ENCODE peak calls at places on chromosomes 7 and 10, in five cellular contexts. O, T, Q, Z and M are unnamed samples.
A peak's percentile ranks its signal among the peaks of the same experiment; 100 is the strongest.

GRCh38 chr7:1144269-1144771 is 15.7 kb downstream of the ZFAND2A start:
- DNase-seq in O (no peak), T (no peak), Q (no peak), Z (no peak), M (no peak)

GRCh38 chr10:115118346-115118745 is 25.2 kb downstream of the ATRNL1 start:
- DNase-seq in O (no peak), T (no peak), Q (no peak), Z (no peak), M (no peak)

GRCh38 chr7:150580995-150581394 is 13.8 kb downstream of the GIMAP4 start:
- DNase-seq in O (no peak), T (no peak), Q (no peak), Z (no peak), M (no peak)

GRCh38 chr10:89202033-89202425 is 5.1 kb downstream of the CH25H start:
- DNase-seq in O (no peak), T (no peak), Q (peak; percentile 38), Z (no peak), M (no peak)

GRCh38 chr10:114905450-114905849 is 32.5 kb upstream of the TRUB1 start:
- DNase-seq in O (no peak), T (no peak), Q (no peak), Z (peak; percentile 16), M (no peak)

GRCh38 chr10:102880256-102880655 is 11.0 kb downstream of the AS3MT start:
- DNase-seq in O (no peak), T (no peak), Q (no peak), Z (no peak), M (no peak)

GRCh38 chr7:108124820-108125219 is 5.3 kb downstream of the LAMB4 start:
- DNase-seq in O (no peak), T (no peak), Q (no peak), Z (peak; percentile 23), M (no peak)

GRCh38 chr10:72425133-72425532 is 70.4 kb upstream of the DNAJB12 start:
- DNase-seq in O (no peak), T (no peak), Q (peak; percentile 52), Z (no peak), M (no peak)

GRCh38 chr10:123019264-123019663 is 10.5 kb downstream of the ACADSB start:
- DNase-seq in O (no peak), T (no peak), Q (no peak), Z (no peak), M (no peak)

GRCh38 chr10:70974351-70974901 is 86.1 kb upstream of the PCBD1 start:
- DNase-seq in O (peak; percentile 55), T (no peak), Q (peak; percentile 28), Z (peak; percentile 4), M (peak; percentile 71)

GRCh38 chr10:125017547-125018298 is 75.8 kb downstream of the ZRANB1 start:
- DNase-seq in O (no peak), T (no peak), Q (no peak), Z (no peak), M (no peak)

GRCh38 chr7:68439897-68440296 is 1158.4 kb upstream of the AUTS2 start:
- DNase-seq in O (no peak), T (no peak), Q (no peak), Z (no peak), M (no peak)

GRCh38 chr7:2520808-2521146 is 1.2 kb downstream of the LFNG start:
- DNase-seq in O (no peak), T (no peak), Q (no peak), Z (no peak), M (no peak)

GRCh38 chr7:87380905-87381304 is 35.4 kb downstream of the CROT start:
- DNase-seq in O (no peak), T (no peak), Q (no peak), Z (no peak), M (no peak)

GRCh38 chr7:102125127-102125561 is 161.5 kb upstream of the SH2B2 start:
- DNase-seq in O (peak; percentile 87), T (no peak), Q (peak; percentile 89), Z (peak; percentile 93), M (peak; percentile 94)

GRCh38 chr10:107739951-107740350 is 575.4 kb upstream of the SORCS1 start:
- DNase-seq in O (no peak), T (no peak), Q (no peak), Z (no peak), M (no peak)

GRCh38 chr10:680146-680545 is 9.3 kb downstream of the DIP2C start:
- DNase-seq in O (no peak), T (no peak), Q (no peak), Z (no peak), M (no peak)

GRCh38 chr7:100370746-100371145 is 2.5 kb upstream of the PILRA start:
- DNase-seq in O (no peak), T (no peak), Q (no peak), Z (no peak), M (no peak)

GRCh38 chr7:78435355-78435754 is 636.8 kb downstream of the PHTF2 start:
- DNase-seq in O (no peak), T (no peak), Q (no peak), Z (no peak), M (no peak)

DNA sequence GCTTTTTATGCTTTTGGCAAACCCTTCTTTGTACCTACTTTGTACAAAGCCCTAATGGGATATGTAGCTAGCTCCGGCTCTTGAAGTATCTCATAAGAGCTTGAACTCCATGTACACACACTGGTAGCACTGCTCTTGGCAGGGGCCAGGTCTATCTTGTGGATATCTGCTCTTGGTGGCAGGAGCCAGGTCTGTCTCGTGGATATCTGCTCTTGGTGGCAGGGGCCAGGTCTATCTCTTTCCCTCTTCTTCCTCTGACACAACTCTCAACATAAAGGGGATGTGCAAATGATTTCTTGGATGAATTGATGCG is 91.9 kb downstream of the WNT2 start:
- DNase-seq in O (no peak), T (no peak), Q (no peak), Z (no peak), M (no peak)
- H4K8ac ChIP-seq in O (no peak overlapping the region), T (no peak overlapping the region), Q (no peak overlapping the region), Z (peak overlapping the region; percentile 20), M (no peak overlapping the region)

DNA sequence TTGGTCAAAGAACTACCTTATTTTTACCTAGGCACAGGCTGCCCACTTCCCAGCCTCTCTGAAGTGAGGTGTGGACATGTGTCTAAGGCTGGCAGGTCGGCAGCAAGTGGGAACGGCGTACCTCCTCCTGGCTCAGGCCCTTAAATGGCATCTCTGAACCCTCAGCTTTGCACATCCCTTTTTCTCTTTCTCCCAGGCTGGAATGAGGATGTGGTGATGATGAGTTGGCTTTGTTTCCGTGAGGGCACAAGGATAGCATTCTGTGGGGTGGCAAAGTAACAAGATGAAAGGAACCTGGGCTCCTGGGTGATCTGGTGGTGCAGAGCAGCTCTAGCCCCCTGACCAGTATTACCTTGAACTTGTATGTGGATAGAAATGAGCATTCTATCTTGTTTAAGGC is 196.8 kb downstream of the REEP3 start:
- DNase-seq in O (no peak), T (no peak), Q (no peak), Z (no peak), M (no peak)
- H2BK120ac ChIP-seq in O (no peak overlapping the region), T (no peak overlapping the region), Q (no peak overlapping the region), Z (no peak overlapping the region), M (peak overlapping the region; percentile 2)

GRCh38 chr10:99926925-99927718 is 82.6 kb downstream of the DNMBP start:
- DNase-seq in O (no peak), T (no peak), Q (no peak), Z (peak; percentile 66), M (peak; percentile 35)
- H4K8ac ChIP-seq in O (no peak overlapping the region), T (no peak overlapping the region), Q (no peak overlapping the region), Z (peak overlapping the region; percentile 7), M (no peak overlapping the region)

GRCh38 chr7:155228894-155229293 is 68.8 kb upstream of the INSIG1 start:
- DNase-seq in O (no peak), T (no peak), Q (peak; percentile 68), Z (no peak), M (no peak)
- H2BK120ac ChIP-seq in O (no peak overlapping the region), T (no peak overlapping the region), Q (no peak overlapping the region), Z (peak overlapping the region; percentile 76), M (no peak overlapping the region)

DNA sequence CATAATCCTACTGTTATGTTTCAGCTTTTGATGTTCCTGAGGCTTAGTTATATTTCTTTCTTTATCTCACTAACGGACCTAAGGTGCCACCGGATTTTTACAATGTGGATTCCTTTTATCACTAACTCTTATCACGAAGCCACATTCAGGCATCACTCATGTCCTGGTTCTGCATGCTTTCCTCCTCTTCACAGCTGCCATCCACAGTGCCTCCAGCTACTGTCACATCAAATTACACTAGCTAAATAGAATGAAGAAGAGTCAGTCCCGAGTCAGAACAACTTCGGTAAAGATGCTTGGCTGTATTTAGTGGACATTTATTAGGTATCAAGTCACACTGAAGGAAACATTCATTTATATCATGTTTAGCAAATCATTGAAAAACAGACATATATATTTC is 153.2 kb downstream of the NEBL start:
- DNase-seq in O (no peak), T (no peak), Q (no peak), Z (no peak), M (peak; percentile 22)
- H4K8ac ChIP-seq in O (no peak overlapping the region), T (no peak overlapping the region), Q (no peak overlapping the region), Z (no peak overlapping the region), M (no peak overlapping the region)